ENCODE peak calls at places on chromosomes 16 and 17, in four cellular contexts. D is GM12878, T is HL-60, Q is K562. W is an unnamed sample.

GRCh38 chr16:60225541-60225940 is 1491.4 kb upstream of the GOT2 start:
- DNase-seq in D (no peak), T (no peak), Q (no peak), W (no peak)

GRCh38 chr17:80408872-80409271 is 6.1 kb upstream of the ENDOV start:
- DNase-seq in D (no peak), T (no peak), Q (no peak), W (no peak)

GRCh38 chr16:5584100-5584499 is 486.5 kb upstream of the EEF2KMT start:
- DNase-seq in D (no peak), T (no peak), Q (no peak), W (no peak)

GRCh38 chr17:44128383-44128782 is 4.9 kb upstream of the HDAC5 start:
- DNase-seq in D (no peak), T (no peak), Q (no peak), W (no peak)

GRCh38 chr17:51640108-51640622 is 379.8 kb downstream of the UTP18 start:
- DNase-seq in D (no peak), T (no peak), Q (peak; percentile 12), W (peak; percentile 5)

GRCh38 chr17:50079334-50080095 is 15.6 kb upstream of the PDK2 start:
- DNase-seq in D (no peak), T (peak; percentile 82), Q (peak; percentile 70), W (no peak)

GRCh38 chr16:9525037-9525436 is 433.6 kb downstream of the HAPSTR1 start:
- DNase-seq in D (no peak), T (no peak), Q (no peak), W (no peak)

GRCh38 chr17:58680038-58680369 is 11.8 kb downstream of the TEX14 start:
- DNase-seq in D (no peak), T (no peak), Q (no peak), W (no peak)

GRCh38 chr17:73798111-73798748 is 154.0 kb upstream of the SDK2 start:
- DNase-seq in D (no peak), T (no peak), Q (no peak), W (no peak)

GRCh38 chr16:964696-965395 is 5.9 kb downstream of the LMF1 start:
- DNase-seq in D (no peak), T (no peak), Q (no peak), W (no peak)

GRCh38 chr17:69709441-69709840 is 294.9 kb downstream of the MAP2K6 start:
- DNase-seq in D (no peak), T (no peak), Q (no peak), W (no peak)

GRCh38 chr17:67478266-67479118 is 101.4 kb downstream of the PITPNC1 start:
- DNase-seq in D (no peak), T (no peak), Q (no peak), W (no peak)

GRCh38 chr17:40458001-40458791 is 14.9 kb downstream of the IGFBP4 start:
- DNase-seq in D (no peak), T (no peak), Q (no peak), W (no peak)

GRCh38 chr16:20683812-20684211 is 13.7 kb downstream of the ACSM1 start:
- DNase-seq in D (no peak), T (no peak), Q (no peak), W (no peak)

GRCh38 chr16:74865922-74866598 is 91.4 kb upstream of the FA2H start:
- DNase-seq in D (no peak), T (no peak), Q (no peak), W (no peak)

GRCh38 chr16:17277981-17278381 is 192.8 kb downstream of the XYLT1 start:
- DNase-seq in D (no peak), T (no peak), Q (no peak), W (no peak)

GRCh38 chr16:73315645-73316044 is 267.7 kb upstream of the ZFHX3 start:
- DNase-seq in D (peak; percentile 60), T (no peak), Q (no peak), W (peak; percentile 28)

GRCh38 chr17:40830085-40830776 is 7.8 kb upstream of the KRT10 start:
- DNase-seq in D (no peak), T (no peak), Q (no peak), W (no peak)

GRCh38 chr16:10619271-10619849 is 39.0 kb upstream of the EMP2 start:
- DNase-seq in D (no peak), T (no peak), Q (peak; percentile 73), W (no peak)

GRCh38 chr16:15434425-15435215 is at the start of gene BMERB1:
- DNase-seq in D (no peak), T (no peak), Q (no peak), W (peak; percentile 19)

GRCh38 chr16:3857189-3858013 is 23.1 kb downstream of the CREBBP start:
- DNase-seq in D (peak; percentile 42), T (peak; percentile 93), Q (no peak), W (no peak)

GRCh38 chr16:84785843-84786538 is 33.8 kb upstream of the CRISPLD2 start:
- DNase-seq in D (no peak), T (no peak), Q (no peak), W (no peak)

GRCh38 chr17:14942511-14943185 is 322.5 kb downstream of the PMP22 start:
- DNase-seq in D (no peak), T (no peak), Q (no peak), W (no peak)

GRCh38 chr16:75908718-75909117 is 182.4 kb upstream of the CPHXL start:
- DNase-seq in D (no peak), T (no peak), Q (no peak), W (no peak)
- TF ChIP-seq SPI1 in D (no peak), T (no peak), Q (no peak), W (no peak)

GRCh38 chr16:70428178-70428998 is 10.5 kb downstream of the ST3GAL2 start:
- DNase-seq in D (peak; percentile 79), T (peak; percentile 99), Q (peak; percentile 90), W (no peak)
- TF ChIP-seq SPI1 in D (peak; percentile 6), T (peak; percentile 49), Q (peak; percentile 70), W (no peak)

DNA sequence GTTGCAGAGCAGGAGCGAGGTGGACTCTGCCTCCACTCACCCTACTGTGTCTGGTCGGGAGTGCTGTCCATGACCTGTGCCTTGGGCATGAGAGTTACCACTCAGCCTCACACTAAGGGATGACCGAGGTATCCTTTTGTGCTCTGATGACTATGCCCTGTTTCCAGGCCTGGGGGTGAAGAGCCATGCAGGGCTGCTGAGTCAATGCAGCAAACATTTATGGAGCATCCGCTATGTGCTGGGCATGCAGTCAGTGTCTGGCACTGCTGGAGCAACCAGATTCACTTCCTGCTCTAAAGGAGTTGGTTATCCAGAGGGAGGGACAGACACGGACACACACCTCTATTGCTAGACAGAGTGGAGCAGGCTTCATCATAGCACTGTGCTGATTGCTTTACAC is 7.6 kb upstream of the HNF1B start:
- DNase-seq in D (no peak), T (no peak), Q (no peak), W (no peak)
- TF ChIP-seq SPI1 in D (no peak), T (no peak), Q (no peak), W (no peak)

GRCh38 chr17:36123431-36123830 is 19.8 kb downstream of the CCL4 start:
- DNase-seq in D (no peak), T (no peak), Q (no peak), W (no peak)

GRCh38 chr17:36124879-36125824 is 21.5 kb downstream of the CCL4 start:
- DNase-seq in D (no peak), T (no peak), Q (no peak), W (no peak)

GRCh38 chr17:36118477-36119353 is 15.1 kb downstream of the CCL4 start:
- DNase-seq in D (no peak), T (no peak), Q (no peak), W (no peak)

GRCh38 chr17:36117505-36118382 is 14.1 kb downstream of the CCL4 start:
- DNase-seq in D (no peak), T (no peak), Q (no peak), W (no peak)

DNA sequence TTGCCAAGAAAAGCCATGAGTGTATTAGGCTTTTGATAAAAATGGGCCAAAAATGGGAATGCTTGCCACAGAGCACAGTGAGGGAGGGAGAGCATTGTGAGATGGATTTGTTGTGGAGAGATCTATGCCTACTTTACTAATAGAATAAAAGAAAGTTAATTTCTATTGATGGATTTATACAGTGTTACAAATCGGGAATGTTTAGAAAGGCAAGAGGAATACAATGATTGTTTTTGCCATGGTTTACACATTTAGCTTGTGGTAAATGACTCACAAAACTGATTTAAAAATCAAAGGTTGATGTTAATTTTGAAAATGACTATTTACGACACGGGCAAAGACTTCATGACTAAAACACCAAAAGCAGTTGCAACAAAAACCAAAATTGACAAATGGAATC is 16.6 kb downstream of the CCL4 start:
- DNase-seq in D (no peak), T (no peak), Q (no peak), W (no peak)
- TF ChIP-seq SPI1 in D (no peak), T (no peak), Q (no peak), W (no peak)

GRCh38 chr16:58461640-58462039 is 38.3 kb upstream of the NDRG4 start:
- DNase-seq in D (no peak), T (no peak), Q (no peak), W (no peak)
- TF ChIP-seq SPI1 in D (no peak), T (no peak), Q (no peak), W (no peak)